ENCODE peak calls at places on chromosome 21, in seven cellular contexts. One of them, this sample, is unnamed.

GRCh38 chr21:35491114-35491513 is 442.0 kb upstream of the RUNX1 start:
- DNase-seq in IMR-90: peak
- DNase-seq in uterus: no peak
- DNase-seq in A549: no peak
- DNase-seq in heart left ventricle: no peak
- DNase-seq in ovary: no peak
- DNase-seq in HepG2: no peak
- DNase-seq in this sample: no peak

GRCh38 chr21:18218331-18218730 is 26.3 kb upstream of the CHODL start:
- DNase-seq in IMR-90: no peak
- DNase-seq in uterus: no peak
- DNase-seq in A549: no peak
- DNase-seq in heart left ventricle: no peak
- DNase-seq in ovary: no peak
- DNase-seq in HepG2: no peak
- DNase-seq in this sample: no peak

GRCh38 chr21:34858559-34858958 is 189.8 kb downstream of the CLIC6 start:
- DNase-seq in IMR-90: no peak
- DNase-seq in uterus: no peak
- DNase-seq in A549: no peak
- DNase-seq in heart left ventricle: no peak
- DNase-seq in ovary: no peak
- DNase-seq in HepG2: no peak
- DNase-seq in this sample: no peak

GRCh38 chr21:17580319-17580718 is 32.4 kb downstream of the BTG3 start:
- DNase-seq in IMR-90: no peak
- DNase-seq in uterus: no peak
- DNase-seq in A549: no peak
- DNase-seq in heart left ventricle: no peak
- DNase-seq in ovary: no peak
- DNase-seq in HepG2: no peak
- DNase-seq in this sample: no peak

GRCh38 chr21:44090332-44090731 is 16.9 kb upstream of the PWP2 start:
- DNase-seq in IMR-90: no peak
- DNase-seq in uterus: no peak
- DNase-seq in A549: no peak
- DNase-seq in heart left ventricle: peak
- DNase-seq in ovary: no peak
- DNase-seq in HepG2: no peak
- DNase-seq in this sample: peak

GRCh38 chr21:15128267-15128666 is 63.5 kb upstream of the NRIP1 start:
- DNase-seq in IMR-90: no peak
- DNase-seq in uterus: no peak
- DNase-seq in A549: no peak
- DNase-seq in heart left ventricle: no peak
- DNase-seq in ovary: no peak
- DNase-seq in HepG2: no peak
- DNase-seq in this sample: no peak

GRCh38 chr21:29499734-29500343 is 201.1 kb downstream of the BACH1 start:
- DNase-seq in IMR-90: no peak
- DNase-seq in uterus: no peak
- DNase-seq in A549: peak
- DNase-seq in heart left ventricle: no peak
- DNase-seq in ovary: no peak
- DNase-seq in HepG2: peak
- DNase-seq in this sample: no peak

GRCh38 chr21:34544032-34544496 is 32.1 kb upstream of the KCNE1 start:
- DNase-seq in IMR-90: peak
- DNase-seq in uterus: peak
- DNase-seq in A549: peak
- DNase-seq in heart left ventricle: peak
- DNase-seq in ovary: no peak
- DNase-seq in HepG2: peak
- DNase-seq in this sample: no peak

GRCh38 chr21:42107177-42107880 is 36.2 kb downstream of the UMODL1 start:
- DNase-seq in IMR-90: no peak
- DNase-seq in uterus: no peak
- DNase-seq in A549: no peak
- DNase-seq in heart left ventricle: no peak
- DNase-seq in ovary: no peak
- DNase-seq in HepG2: no peak
- DNase-seq in this sample: no peak
- H3K4me3 ChIP-seq in IMR-90: no peak
- H3K4me3 ChIP-seq in uterus: no peak
- H3K4me3 ChIP-seq in A549: no peak
- H3K4me3 ChIP-seq in heart left ventricle: no peak
- H3K4me3 ChIP-seq in ovary: no peak
- H3K4me3 ChIP-seq in HepG2: no peak
- H3K4me3 ChIP-seq in this sample: no peak

DNA sequence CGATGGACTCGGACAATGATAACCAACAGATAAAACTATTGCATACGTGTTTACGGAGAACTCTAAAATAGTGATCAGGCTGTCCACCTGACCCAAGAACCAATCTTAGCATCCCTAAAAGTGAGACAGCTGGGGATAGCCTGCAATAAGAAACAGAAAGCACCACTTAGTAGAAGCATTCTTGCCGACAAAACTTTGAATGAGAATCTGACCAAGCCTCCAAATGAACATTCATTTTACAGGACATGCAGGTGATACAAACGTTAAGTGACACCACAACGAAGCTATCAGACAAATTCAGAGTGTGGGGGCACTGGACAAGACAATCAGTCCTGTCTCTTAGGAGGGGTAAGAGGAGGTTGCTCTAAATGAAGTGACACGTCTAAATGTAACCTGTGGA is 1.2 kb downstream of the PSMG1 start:
- DNase-seq in IMR-90: no peak
- DNase-seq in uterus: no peak
- DNase-seq in A549: no peak
- DNase-seq in heart left ventricle: no peak
- DNase-seq in ovary: no peak
- DNase-seq in HepG2: no peak
- DNase-seq in this sample: no peak
- TF ChIP-seq POLR2A in IMR-90: no peak
- TF ChIP-seq POLR2A in uterus: no peak
- TF ChIP-seq POLR2A in A549: no peak
- TF ChIP-seq POLR2A in heart left ventricle: no peak
- TF ChIP-seq POLR2A in ovary: no peak
- TF ChIP-seq POLR2A in HepG2: no peak
- TF ChIP-seq POLR2A in this sample: no peak

GRCh38 chr21:42546433-42546832 is 32.8 kb downstream of the SLC37A1 start:
- DNase-seq in IMR-90: no peak
- DNase-seq in uterus: no peak
- DNase-seq in A549: no peak
- DNase-seq in heart left ventricle: no peak
- DNase-seq in ovary: peak
- DNase-seq in HepG2: no peak
- DNase-seq in this sample: no peak

GRCh38 chr21:42548687-42549406 is 35.2 kb downstream of the SLC37A1 start:
- DNase-seq in IMR-90: no peak
- DNase-seq in uterus: no peak
- DNase-seq in A549: no peak
- DNase-seq in heart left ventricle: no peak
- DNase-seq in ovary: peak
- DNase-seq in HepG2: no peak
- DNase-seq in this sample: no peak

GRCh38 chr21:42545745-42546144 is 32.1 kb downstream of the SLC37A1 start:
- DNase-seq in IMR-90: no peak
- DNase-seq in uterus: no peak
- DNase-seq in A549: no peak
- DNase-seq in heart left ventricle: no peak
- DNase-seq in ovary: no peak
- DNase-seq in HepG2: no peak
- DNase-seq in this sample: no peak

GRCh38 chr21:42547906-42548365 is 34.3 kb downstream of the SLC37A1 start:
- DNase-seq in IMR-90: no peak
- DNase-seq in uterus: no peak
- DNase-seq in A549: no peak
- DNase-seq in heart left ventricle: no peak
- DNase-seq in ovary: peak
- DNase-seq in HepG2: no peak
- DNase-seq in this sample: no peak

GRCh38 chr21:42547001-42547905 is 33.6 kb downstream of the SLC37A1 start:
- DNase-seq in IMR-90: no peak
- DNase-seq in uterus: no peak
- DNase-seq in A549: no peak
- DNase-seq in heart left ventricle: no peak
- DNase-seq in ovary: peak
- DNase-seq in HepG2: no peak
- DNase-seq in this sample: no peak
- TF ChIP-seq CTCF in IMR-90: no peak
- TF ChIP-seq CTCF in uterus: no peak
- TF ChIP-seq CTCF in A549: no peak
- TF ChIP-seq CTCF in heart left ventricle: no peak
- TF ChIP-seq CTCF in ovary: no peak
- TF ChIP-seq CTCF in HepG2: no peak
- TF ChIP-seq CTCF in this sample: no peak

GRCh38 chr21:28283652-28284490 is 708.8 kb downstream of the LTN1 start:
- DNase-seq in IMR-90: peak
- DNase-seq in uterus: peak
- DNase-seq in A549: no peak
- DNase-seq in heart left ventricle: no peak
- DNase-seq in ovary: no peak
- DNase-seq in HepG2: peak
- DNase-seq in this sample: no peak
- H3K4me3 ChIP-seq in IMR-90: no peak
- H3K4me3 ChIP-seq in uterus: no peak
- H3K4me3 ChIP-seq in A549: no peak
- H3K4me3 ChIP-seq in heart left ventricle: no peak
- H3K4me3 ChIP-seq in ovary: no peak
- H3K4me3 ChIP-seq in HepG2: no peak
- H3K4me3 ChIP-seq in this sample: no peak

GRCh38 chr21:37257967-37258877 is 8.9 kb downstream of the VPS26C start:
- DNase-seq in IMR-90: peak
- DNase-seq in uterus: peak
- DNase-seq in A549: peak
- DNase-seq in heart left ventricle: peak
- DNase-seq in ovary: peak
- DNase-seq in HepG2: peak
- DNase-seq in this sample: peak
- TF ChIP-seq POLR2A in IMR-90: no peak
- TF ChIP-seq POLR2A in uterus: no peak
- TF ChIP-seq POLR2A in A549: peak
- TF ChIP-seq POLR2A in heart left ventricle: no peak
- TF ChIP-seq POLR2A in ovary: peak
- TF ChIP-seq POLR2A in HepG2: peak
- TF ChIP-seq POLR2A in this sample: no peak

GRCh38 chr21:36541721-36542139 is 61.8 kb upstream of the CLDN14 start:
- DNase-seq in IMR-90: no peak
- DNase-seq in uterus: no peak
- DNase-seq in A549: no peak
- DNase-seq in heart left ventricle: no peak
- DNase-seq in ovary: no peak
- DNase-seq in HepG2: no peak
- DNase-seq in this sample: no peak

GRCh38 chr21:36540700-36541099 is 60.8 kb upstream of the CLDN14 start:
- DNase-seq in IMR-90: no peak
- DNase-seq in uterus: no peak
- DNase-seq in A549: no peak
- DNase-seq in heart left ventricle: no peak
- DNase-seq in ovary: no peak
- DNase-seq in HepG2: no peak
- DNase-seq in this sample: no peak

GRCh38 chr21:36543924-36544323 is 64.0 kb upstream of the CLDN14 start:
- DNase-seq in IMR-90: no peak
- DNase-seq in uterus: no peak
- DNase-seq in A549: no peak
- DNase-seq in heart left ventricle: no peak
- DNase-seq in ovary: no peak
- DNase-seq in HepG2: no peak
- DNase-seq in this sample: no peak

GRCh38 chr21:36544545-36544944 is 64.6 kb upstream of the CLDN14 start:
- DNase-seq in IMR-90: no peak
- DNase-seq in uterus: no peak
- DNase-seq in A549: no peak
- DNase-seq in heart left ventricle: no peak
- DNase-seq in ovary: no peak
- DNase-seq in HepG2: no peak
- DNase-seq in this sample: no peak

GRCh38 chr21:36542312-36543101 is 62.6 kb upstream of the CLDN14 start:
- DNase-seq in IMR-90: no peak
- DNase-seq in uterus: no peak
- DNase-seq in A549: no peak
- DNase-seq in heart left ventricle: no peak
- DNase-seq in ovary: no peak
- DNase-seq in HepG2: no peak
- DNase-seq in this sample: peak
- TF ChIP-seq CTCF in IMR-90: no peak
- TF ChIP-seq CTCF in uterus: no peak
- TF ChIP-seq CTCF in A549: no peak
- TF ChIP-seq CTCF in heart left ventricle: no peak
- TF ChIP-seq CTCF in ovary: no peak
- TF ChIP-seq CTCF in HepG2: no peak
- TF ChIP-seq CTCF in this sample: no peak

DNA sequence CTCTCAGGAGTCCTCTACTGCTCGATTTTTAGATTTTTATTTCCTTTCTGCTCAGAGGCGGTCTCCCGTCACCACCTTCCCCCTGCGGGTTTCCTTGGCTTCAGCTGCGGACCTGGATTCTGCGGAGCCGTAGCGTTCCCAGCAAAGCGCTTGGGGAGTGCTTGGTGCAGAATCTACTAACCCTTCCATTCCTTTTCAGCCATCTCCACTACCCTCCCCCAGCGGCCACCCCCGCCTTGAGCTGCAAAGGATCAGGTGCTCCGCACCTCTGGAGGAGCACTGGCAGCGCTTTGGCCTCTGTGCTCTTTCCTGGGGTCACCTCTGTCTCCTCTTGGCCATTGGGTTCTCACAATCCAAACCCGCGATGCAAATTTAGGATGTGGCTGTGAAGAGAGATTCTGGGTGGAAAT is 3.8 kb downstream of the OLIG2 start:
- DNase-seq in IMR-90: no peak
- DNase-seq in uterus: no peak
- DNase-seq in A549: no peak
- DNase-seq in heart left ventricle: no peak
- DNase-seq in ovary: no peak
- DNase-seq in HepG2: no peak
- DNase-seq in this sample: no peak
- H3K4me3 ChIP-seq in IMR-90: no peak
- H3K4me3 ChIP-seq in uterus: no peak
- H3K4me3 ChIP-seq in A549: no peak
- H3K4me3 ChIP-seq in heart left ventricle: no peak
- H3K4me3 ChIP-seq in ovary: no peak
- H3K4me3 ChIP-seq in HepG2: no peak
- H3K4me3 ChIP-seq in this sample: no peak

GRCh38 chr21:36964832-36965719 is 1.4 kb downstream of the HLCS start:
- DNase-seq in IMR-90: no peak
- DNase-seq in uterus: no peak
- DNase-seq in A549: no peak
- DNase-seq in heart left ventricle: no peak
- DNase-seq in ovary: no peak
- DNase-seq in HepG2: no peak
- DNase-seq in this sample: no peak
- TF ChIP-seq POLR2A in IMR-90: no peak
- TF ChIP-seq POLR2A in uterus: no peak
- TF ChIP-seq POLR2A in A549: no peak
- TF ChIP-seq POLR2A in heart left ventricle: no peak
- TF ChIP-seq POLR2A in ovary: no peak
- TF ChIP-seq POLR2A in HepG2: no peak
- TF ChIP-seq POLR2A in this sample: no peak

This sample was measured in lower leg skin.